ENCODE peak calls at places on chromosomes 7 and 10, in six cellular contexts. L, K, Y, T, D and J are unnamed samples.

GRCh38 chr7:77216233-77216632 is 16.6 kb upstream of the FGL2 start:
- DNase-seq in Y (no peak), K (no peak), T (no peak), D (no peak), L (no peak), J (no peak)

GRCh38 chr10:30028006-30028441 is 31.4 kb downstream of the JCAD start:
- DNase-seq in T (no peak), L (peak; percentile 98), D (no peak), K (no peak), Y (no peak), J (no peak)

GRCh38 chr10:132463333-132464255 is 66.6 kb downstream of the PWWP2B start:
- DNase-seq in Y (no peak), L (no peak), D (no peak), K (no peak), T (no peak), J (no peak)

GRCh38 chr7:64313740-64314491 is at the start of gene ZNF736:
- DNase-seq in D (no peak), L (peak; percentile 66), Y (no peak), T (peak; percentile 90), K (no peak), J (no peak)

GRCh38 chr7:130154501-130155317 is 50.5 kb downstream of the TMEM209 start:
- DNase-seq in K (no peak), Y (no peak), D (peak; percentile 41), L (no peak), T (peak; percentile 70), J (peak; percentile 76)

GRCh38 chr10:89593043-89593442 is 52.0 kb downstream of the PANK1 start:
- DNase-seq in Y (no peak), T (no peak), D (no peak), K (no peak), L (no peak), J (no peak)

GRCh38 chr10:96299383-96299782 is 4.9 kb upstream of the DNTT start:
- DNase-seq in L (peak; percentile 11), K (no peak), T (no peak), Y (no peak), D (no peak), J (no peak)

GRCh38 chr7:39504963-39505362 is 61.2 kb upstream of the YAE1 start:
- DNase-seq in K (no peak), T (peak; percentile 29), L (no peak), D (no peak), Y (no peak), J (no peak)

GRCh38 chr7:520503-521161 is 986 bp upstream of the PDGFA start:
- DNase-seq in T (no peak), L (no peak), K (no peak), D (no peak), Y (no peak), J (peak; percentile 52)

GRCh38 chr10:61655335-61655851 is 7.3 kb upstream of the CABCOCO1 start:
- DNase-seq in L (no peak), K (no peak), D (no peak), T (no peak), Y (no peak), J (no peak)

GRCh38 chr10:91220954-91221696 is 662 bp downstream of the PCGF5 start:
- DNase-seq in K (peak; percentile 46), T (peak; percentile 26), D (no peak), L (peak; percentile 41), Y (no peak), J (peak; percentile 39)

GRCh38 chr10:80272793-80273522 is 16.5 kb downstream of the MAT1A start:
- DNase-seq in D (no peak), L (no peak), Y (peak; percentile 92), K (no peak), T (peak; percentile 85), J (no peak)

DNA sequence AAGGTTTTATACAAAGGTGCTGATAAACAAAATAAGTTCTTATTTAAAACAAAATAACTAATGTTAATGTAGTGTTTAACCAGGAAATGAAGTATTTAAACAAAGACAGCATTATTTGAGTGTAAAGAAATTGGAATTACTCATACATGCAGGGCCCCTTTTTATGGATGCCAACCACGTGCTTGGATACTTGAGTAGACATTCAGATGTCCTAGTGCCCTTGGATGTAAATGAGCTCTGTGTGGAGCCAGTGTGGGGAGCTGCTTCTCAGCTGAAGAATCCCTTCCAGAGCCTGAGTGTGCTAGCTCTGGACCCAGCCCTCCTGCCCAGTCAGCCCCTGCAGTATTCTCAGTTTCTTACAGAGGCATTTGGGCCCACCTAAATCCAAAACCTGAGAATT is 84.4 kb downstream of the REEP3 start:
- DNase-seq in K (no peak), Y (no peak), L (no peak), D (no peak), T (no peak), J (peak; percentile 19)
- TF ChIP-seq JUN in K (no peak), Y (no peak), L (no peak), D (no peak), T (no peak), J (no peak)

GRCh38 chr7:127938588-127938987 is 92.6 kb downstream of the LRRC4 start:
- DNase-seq in L (no peak), D (no peak), T (no peak), Y (no peak), K (no peak), J (no peak)
- TF ChIP-seq JUN in L (no peak), D (no peak), T (no peak), Y (no peak), K (no peak), J (no peak)

GRCh38 chr7:30618080-30618676 is 23.5 kb downstream of the GARS1 start:
- DNase-seq in D (no peak), L (no peak), Y (no peak), T (no peak), K (no peak), J (no peak)
- TF ChIP-seq JUN in D (no peak), L (no peak), Y (no peak), T (no peak), K (no peak), J (no peak)

DNA sequence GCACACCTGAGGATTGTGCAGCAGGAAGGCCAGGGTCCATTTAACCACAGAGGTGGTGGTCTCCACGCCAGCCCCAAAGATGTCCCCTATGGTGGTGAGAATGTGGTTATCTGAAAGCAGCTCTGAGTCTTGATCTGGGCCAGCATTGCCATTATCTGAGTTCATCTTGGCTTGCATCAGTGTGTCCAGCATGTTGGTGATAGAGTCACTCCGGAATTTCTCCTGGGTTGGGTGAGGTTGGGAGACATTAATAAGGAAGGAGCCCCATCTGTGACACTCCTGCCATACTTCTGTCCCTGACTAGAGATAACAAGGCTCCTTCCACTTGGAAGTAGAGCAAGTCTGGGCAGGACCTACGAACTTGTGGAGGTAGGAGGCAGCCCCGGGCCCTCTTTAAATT is 4.2 kb downstream of the CYP17A1 start:
- DNase-seq in K (no peak), Y (no peak), D (no peak), T (no peak), L (no peak), J (no peak)
- TF ChIP-seq JUN in K (no peak), Y (no peak), D (no peak), T (no peak), L (no peak), J (no peak)

GRCh38 chr7:140230862-140231778 is 54.3 kb upstream of the KDM7A start:
- DNase-seq in Y (peak; percentile 93), K (peak; percentile 71), D (peak; percentile 71), T (peak; percentile 59), L (peak; percentile 49), J (peak; percentile 90)
- TF ChIP-seq JUN in Y (no peak), K (no peak), D (no peak), T (no peak), L (no peak), J (no peak)